ENCODE peak calls at places on chromosomes 13 and 19, in ten cellular contexts. One of them, this sample, is unnamed.

GRCh38 chr13:79481685-79482052 is 714 bp downstream of the NDFIP2 start:
- DNase-seq in non-pigmented ciliary epithelial cell: no peak
- DNase-seq in B cell: no peak
- DNase-seq in nucleus accumbens: no peak
- DNase-seq in T-helper 22 cell: peak
- DNase-seq in H54: no peak
- DNase-seq in Peyer's patch: no peak
- DNase-seq in brain microvascular endothelial cell: no peak
- DNase-seq in stimulated activated CD4-positive, alpha-beta T cell treated with anti-CD3 and anti-CD28 coated beads, Interleukin-1b, Interleukin-23, amount 100 ng/mL, for 1 hour: peak
- DNase-seq in CD4-positive, CD25-positive, alpha-beta regulatory T cell: no peak
- DNase-seq in this sample: no peak

GRCh38 chr13:95571941-95572340 is 19.4 kb downstream of the CLDN10 start:
- DNase-seq in non-pigmented ciliary epithelial cell: no peak
- DNase-seq in B cell: no peak
- DNase-seq in nucleus accumbens: no peak
- DNase-seq in T-helper 22 cell: no peak
- DNase-seq in H54: no peak
- DNase-seq in Peyer's patch: no peak
- DNase-seq in brain microvascular endothelial cell: no peak
- DNase-seq in stimulated activated CD4-positive, alpha-beta T cell treated with anti-CD3 and anti-CD28 coated beads, Interleukin-1b, Interleukin-23, amount 100 ng/mL, for 1 hour: no peak
- DNase-seq in CD4-positive, CD25-positive, alpha-beta regulatory T cell: no peak
- DNase-seq in this sample: no peak

GRCh38 chr13:73399347-73400216 is 340.8 kb downstream of the KLF5 start:
- DNase-seq in non-pigmented ciliary epithelial cell: no peak
- DNase-seq in B cell: no peak
- DNase-seq in nucleus accumbens: no peak
- DNase-seq in T-helper 22 cell: no peak
- DNase-seq in H54: no peak
- DNase-seq in Peyer's patch: no peak
- DNase-seq in brain microvascular endothelial cell: no peak
- DNase-seq in stimulated activated CD4-positive, alpha-beta T cell treated with anti-CD3 and anti-CD28 coated beads, Interleukin-1b, Interleukin-23, amount 100 ng/mL, for 1 hour: no peak
- DNase-seq in CD4-positive, CD25-positive, alpha-beta regulatory T cell: no peak
- DNase-seq in this sample: no peak

GRCh38 chr19:40224342-40225148 is 1.9 kb downstream of the CCNP start:
- DNase-seq in non-pigmented ciliary epithelial cell: no peak
- DNase-seq in B cell: no peak
- DNase-seq in nucleus accumbens: no peak
- DNase-seq in T-helper 22 cell: no peak
- DNase-seq in H54: no peak
- DNase-seq in Peyer's patch: no peak
- DNase-seq in brain microvascular endothelial cell: no peak
- DNase-seq in stimulated activated CD4-positive, alpha-beta T cell treated with anti-CD3 and anti-CD28 coated beads, Interleukin-1b, Interleukin-23, amount 100 ng/mL, for 1 hour: no peak
- DNase-seq in CD4-positive, CD25-positive, alpha-beta regulatory T cell: no peak
- DNase-seq in this sample: no peak

GRCh38 chr13:27281420-27281819 is 10.8 kb downstream of the RASL11A start:
- DNase-seq in non-pigmented ciliary epithelial cell: no peak
- DNase-seq in B cell: no peak
- DNase-seq in nucleus accumbens: no peak
- DNase-seq in T-helper 22 cell: no peak
- DNase-seq in H54: no peak
- DNase-seq in Peyer's patch: no peak
- DNase-seq in brain microvascular endothelial cell: no peak
- DNase-seq in stimulated activated CD4-positive, alpha-beta T cell treated with anti-CD3 and anti-CD28 coated beads, Interleukin-1b, Interleukin-23, amount 100 ng/mL, for 1 hour: no peak
- DNase-seq in CD4-positive, CD25-positive, alpha-beta regulatory T cell: no peak
- DNase-seq in this sample: no peak

GRCh38 chr19:49949735-49950589 is 11.0 kb downstream of the SIGLEC11 start:
- DNase-seq in non-pigmented ciliary epithelial cell: no peak
- DNase-seq in B cell: no peak
- DNase-seq in nucleus accumbens: no peak
- DNase-seq in T-helper 22 cell: no peak
- DNase-seq in H54: no peak
- DNase-seq in Peyer's patch: no peak
- DNase-seq in brain microvascular endothelial cell: no peak
- DNase-seq in stimulated activated CD4-positive, alpha-beta T cell treated with anti-CD3 and anti-CD28 coated beads, Interleukin-1b, Interleukin-23, amount 100 ng/mL, for 1 hour: no peak
- DNase-seq in CD4-positive, CD25-positive, alpha-beta regulatory T cell: no peak
- DNase-seq in this sample: no peak

GRCh38 chr13:74067818-74068217 is 66.4 kb downstream of the KLF12 start:
- DNase-seq in non-pigmented ciliary epithelial cell: peak
- DNase-seq in B cell: no peak
- DNase-seq in nucleus accumbens: no peak
- DNase-seq in T-helper 22 cell: no peak
- DNase-seq in H54: no peak
- DNase-seq in Peyer's patch: no peak
- DNase-seq in brain microvascular endothelial cell: no peak
- DNase-seq in stimulated activated CD4-positive, alpha-beta T cell treated with anti-CD3 and anti-CD28 coated beads, Interleukin-1b, Interleukin-23, amount 100 ng/mL, for 1 hour: no peak
- DNase-seq in CD4-positive, CD25-positive, alpha-beta regulatory T cell: no peak
- DNase-seq in this sample: no peak

GRCh38 chr13:98411617-98412310 is 165.1 kb downstream of the STK24 start:
- DNase-seq in non-pigmented ciliary epithelial cell: no peak
- DNase-seq in B cell: no peak
- DNase-seq in nucleus accumbens: no peak
- DNase-seq in T-helper 22 cell: no peak
- DNase-seq in H54: no peak
- DNase-seq in Peyer's patch: no peak
- DNase-seq in brain microvascular endothelial cell: no peak
- DNase-seq in stimulated activated CD4-positive, alpha-beta T cell treated with anti-CD3 and anti-CD28 coated beads, Interleukin-1b, Interleukin-23, amount 100 ng/mL, for 1 hour: no peak
- DNase-seq in CD4-positive, CD25-positive, alpha-beta regulatory T cell: no peak
- DNase-seq in this sample: no peak

GRCh38 chr13:103325675-103326074 is 259.5 kb upstream of the SLC10A2 start:
- DNase-seq in non-pigmented ciliary epithelial cell: no peak
- DNase-seq in B cell: no peak
- DNase-seq in nucleus accumbens: no peak
- DNase-seq in T-helper 22 cell: no peak
- DNase-seq in H54: no peak
- DNase-seq in Peyer's patch: no peak
- DNase-seq in brain microvascular endothelial cell: no peak
- DNase-seq in stimulated activated CD4-positive, alpha-beta T cell treated with anti-CD3 and anti-CD28 coated beads, Interleukin-1b, Interleukin-23, amount 100 ng/mL, for 1 hour: no peak
- DNase-seq in CD4-positive, CD25-positive, alpha-beta regulatory T cell: no peak
- DNase-seq in this sample: no peak

GRCh38 chr19:48330012-48330681 is 4.8 kb downstream of the EMP3 start:
- DNase-seq in non-pigmented ciliary epithelial cell: no peak
- DNase-seq in B cell: peak
- DNase-seq in nucleus accumbens: peak
- DNase-seq in T-helper 22 cell: peak
- DNase-seq in H54: no peak
- DNase-seq in Peyer's patch: peak
- DNase-seq in brain microvascular endothelial cell: no peak
- DNase-seq in stimulated activated CD4-positive, alpha-beta T cell treated with anti-CD3 and anti-CD28 coated beads, Interleukin-1b, Interleukin-23, amount 100 ng/mL, for 1 hour: no peak
- DNase-seq in CD4-positive, CD25-positive, alpha-beta regulatory T cell: peak
- DNase-seq in this sample: peak

GRCh38 chr13:84433024-84433423 is 550.8 kb upstream of the SLITRK1 start:
- DNase-seq in non-pigmented ciliary epithelial cell: peak
- DNase-seq in B cell: no peak
- DNase-seq in nucleus accumbens: no peak
- DNase-seq in T-helper 22 cell: no peak
- DNase-seq in H54: peak
- DNase-seq in Peyer's patch: no peak
- DNase-seq in brain microvascular endothelial cell: peak
- DNase-seq in stimulated activated CD4-positive, alpha-beta T cell treated with anti-CD3 and anti-CD28 coated beads, Interleukin-1b, Interleukin-23, amount 100 ng/mL, for 1 hour: no peak
- DNase-seq in CD4-positive, CD25-positive, alpha-beta regulatory T cell: no peak
- DNase-seq in this sample: no peak

GRCh38 chr13:113631341-113632095 is 26.5 kb downstream of the ATP4B start:
- DNase-seq in non-pigmented ciliary epithelial cell: no peak
- DNase-seq in B cell: no peak
- DNase-seq in nucleus accumbens: no peak
- DNase-seq in T-helper 22 cell: no peak
- DNase-seq in H54: no peak
- DNase-seq in Peyer's patch: peak
- DNase-seq in brain microvascular endothelial cell: no peak
- DNase-seq in stimulated activated CD4-positive, alpha-beta T cell treated with anti-CD3 and anti-CD28 coated beads, Interleukin-1b, Interleukin-23, amount 100 ng/mL, for 1 hour: no peak
- DNase-seq in CD4-positive, CD25-positive, alpha-beta regulatory T cell: no peak
- DNase-seq in this sample: no peak

GRCh38 chr19:47398707-47399106 is 20.6 kb downstream of the MEIS3 start:
- DNase-seq in non-pigmented ciliary epithelial cell: no peak
- DNase-seq in B cell: no peak
- DNase-seq in nucleus accumbens: no peak
- DNase-seq in T-helper 22 cell: no peak
- DNase-seq in H54: no peak
- DNase-seq in Peyer's patch: no peak
- DNase-seq in brain microvascular endothelial cell: no peak
- DNase-seq in stimulated activated CD4-positive, alpha-beta T cell treated with anti-CD3 and anti-CD28 coated beads, Interleukin-1b, Interleukin-23, amount 100 ng/mL, for 1 hour: no peak
- DNase-seq in CD4-positive, CD25-positive, alpha-beta regulatory T cell: no peak
- DNase-seq in this sample: no peak

GRCh38 chr19:1807695-1808394 is 4.2 kb downstream of the ATP8B3 start:
- DNase-seq in non-pigmented ciliary epithelial cell: no peak
- DNase-seq in B cell: no peak
- DNase-seq in nucleus accumbens: no peak
- DNase-seq in T-helper 22 cell: no peak
- DNase-seq in H54: no peak
- DNase-seq in Peyer's patch: no peak
- DNase-seq in brain microvascular endothelial cell: no peak
- DNase-seq in stimulated activated CD4-positive, alpha-beta T cell treated with anti-CD3 and anti-CD28 coated beads, Interleukin-1b, Interleukin-23, amount 100 ng/mL, for 1 hour: no peak
- DNase-seq in CD4-positive, CD25-positive, alpha-beta regulatory T cell: no peak
- DNase-seq in this sample: no peak

GRCh38 chr13:45068036-45069001 is 52.0 kb upstream of the GTF2F2 start:
- DNase-seq in non-pigmented ciliary epithelial cell: no peak
- DNase-seq in B cell: no peak
- DNase-seq in nucleus accumbens: no peak
- DNase-seq in T-helper 22 cell: no peak
- DNase-seq in H54: no peak
- DNase-seq in Peyer's patch: no peak
- DNase-seq in brain microvascular endothelial cell: no peak
- DNase-seq in stimulated activated CD4-positive, alpha-beta T cell treated with anti-CD3 and anti-CD28 coated beads, Interleukin-1b, Interleukin-23, amount 100 ng/mL, for 1 hour: no peak
- DNase-seq in CD4-positive, CD25-positive, alpha-beta regulatory T cell: no peak
- DNase-seq in this sample: no peak

GRCh38 chr13:42495751-42496150 is 78.2 kb upstream of the TNFSF11 start:
- DNase-seq in non-pigmented ciliary epithelial cell: no peak
- DNase-seq in B cell: no peak
- DNase-seq in nucleus accumbens: no peak
- DNase-seq in T-helper 22 cell: no peak
- DNase-seq in H54: no peak
- DNase-seq in Peyer's patch: no peak
- DNase-seq in brain microvascular endothelial cell: no peak
- DNase-seq in stimulated activated CD4-positive, alpha-beta T cell treated with anti-CD3 and anti-CD28 coated beads, Interleukin-1b, Interleukin-23, amount 100 ng/mL, for 1 hour: no peak
- DNase-seq in CD4-positive, CD25-positive, alpha-beta regulatory T cell: no peak
- DNase-seq in this sample: no peak